ENCODE peak calls at places on chromosomes 7 and 10, in eight cellular contexts. One of them, this sample, is unnamed.

GRCh38 chr7:47188653-47189315 is 393.1 kb downstream of the TNS3 start:
- DNase-seq in PC-3: no peak
- DNase-seq in GM23248: no peak
- DNase-seq in mammary epithelial cell: no peak
- DNase-seq in hepatocyte: no peak
- DNase-seq in endothelial cell of umbilical vein: no peak
- DNase-seq in neural progenitor cell: no peak
- DNase-seq in MM.1S: no peak
- DNase-seq in this sample: no peak

GRCh38 chr10:110244550-110244949 is 37.1 kb downstream of the MXI1 start:
- DNase-seq in MM.1S: no peak
- DNase-seq in endothelial cell of umbilical vein: no peak
- DNase-seq in mammary epithelial cell: peak
- DNase-seq in PC-3: no peak
- DNase-seq in hepatocyte: no peak
- DNase-seq in GM23248: no peak
- DNase-seq in neural progenitor cell: no peak
- DNase-seq in this sample: no peak

GRCh38 chr10:43815486-43815885 is 166.8 kb upstream of the ZNF32 start:
- DNase-seq in endothelial cell of umbilical vein: no peak
- DNase-seq in hepatocyte: no peak
- DNase-seq in neural progenitor cell: no peak
- DNase-seq in MM.1S: no peak
- DNase-seq in PC-3: no peak
- DNase-seq in mammary epithelial cell: no peak
- DNase-seq in GM23248: no peak
- DNase-seq in this sample: no peak

GRCh38 chr10:25965584-25965983 is 31.6 kb downstream of the MYO3A start:
- DNase-seq in neural progenitor cell: no peak
- DNase-seq in mammary epithelial cell: no peak
- DNase-seq in hepatocyte: no peak
- DNase-seq in PC-3: no peak
- DNase-seq in MM.1S: no peak
- DNase-seq in endothelial cell of umbilical vein: no peak
- DNase-seq in GM23248: no peak
- DNase-seq in this sample: no peak

GRCh38 chr10:29710128-29710527 is 75.4 kb upstream of the SVIL start:
- DNase-seq in MM.1S: no peak
- DNase-seq in neural progenitor cell: no peak
- DNase-seq in PC-3: no peak
- DNase-seq in GM23248: no peak
- DNase-seq in hepatocyte: no peak
- DNase-seq in mammary epithelial cell: no peak
- DNase-seq in endothelial cell of umbilical vein: no peak
- DNase-seq in this sample: no peak

GRCh38 chr7:115676080-115676479 is 354.5 kb downstream of the TFEC start:
- DNase-seq in endothelial cell of umbilical vein: peak
- DNase-seq in MM.1S: no peak
- DNase-seq in hepatocyte: peak
- DNase-seq in PC-3: peak
- DNase-seq in neural progenitor cell: peak
- DNase-seq in GM23248: peak
- DNase-seq in mammary epithelial cell: peak
- DNase-seq in this sample: peak

GRCh38 chr10:64091889-64092288 is 570.7 kb downstream of the REEP3 start:
- DNase-seq in mammary epithelial cell: no peak
- DNase-seq in MM.1S: no peak
- DNase-seq in PC-3: peak
- DNase-seq in neural progenitor cell: peak
- DNase-seq in hepatocyte: peak
- DNase-seq in endothelial cell of umbilical vein: no peak
- DNase-seq in GM23248: peak
- DNase-seq in this sample: no peak

GRCh38 chr7:90760892-90761291 is 164.8 kb downstream of the CDK14 start:
- DNase-seq in neural progenitor cell: no peak
- DNase-seq in PC-3: no peak
- DNase-seq in GM23248: no peak
- DNase-seq in MM.1S: no peak
- DNase-seq in hepatocyte: no peak
- DNase-seq in mammary epithelial cell: no peak
- DNase-seq in endothelial cell of umbilical vein: no peak
- DNase-seq in this sample: no peak

GRCh38 chr7:100803398-100804161 is 23.7 kb downstream of the EPHB4 start:
- DNase-seq in mammary epithelial cell: peak
- DNase-seq in hepatocyte: peak
- DNase-seq in PC-3: peak
- DNase-seq in endothelial cell of umbilical vein: peak
- DNase-seq in GM23248: peak
- DNase-seq in neural progenitor cell: peak
- DNase-seq in MM.1S: peak
- DNase-seq in this sample: no peak

GRCh38 chr10:114839901-114840300 is 18.3 kb downstream of the FHIP2A start:
- DNase-seq in MM.1S: no peak
- DNase-seq in endothelial cell of umbilical vein: no peak
- DNase-seq in mammary epithelial cell: no peak
- DNase-seq in PC-3: no peak
- DNase-seq in hepatocyte: no peak
- DNase-seq in neural progenitor cell: no peak
- DNase-seq in GM23248: no peak
- DNase-seq in this sample: no peak

GRCh38 chr7:2540641-2541051 is 14.7 kb downstream of the BRAT1 start:
- DNase-seq in MM.1S: no peak
- DNase-seq in mammary epithelial cell: no peak
- DNase-seq in GM23248: no peak
- DNase-seq in endothelial cell of umbilical vein: no peak
- DNase-seq in neural progenitor cell: no peak
- DNase-seq in hepatocyte: no peak
- DNase-seq in PC-3: no peak
- DNase-seq in this sample: no peak

GRCh38 chr10:71770255-71770654 is 3.1 kb downstream of the VSIR start:
- DNase-seq in MM.1S: no peak
- DNase-seq in endothelial cell of umbilical vein: no peak
- DNase-seq in GM23248: peak
- DNase-seq in PC-3: no peak
- DNase-seq in neural progenitor cell: no peak
- DNase-seq in mammary epithelial cell: no peak
- DNase-seq in hepatocyte: no peak
- DNase-seq in this sample: no peak

GRCh38 chr7:46838463-46838862 is 743.4 kb downstream of the TNS3 start:
- DNase-seq in GM23248: no peak
- DNase-seq in endothelial cell of umbilical vein: no peak
- DNase-seq in hepatocyte: no peak
- DNase-seq in MM.1S: no peak
- DNase-seq in mammary epithelial cell: no peak
- DNase-seq in PC-3: no peak
- DNase-seq in neural progenitor cell: no peak
- DNase-seq in this sample: peak

GRCh38 chr7:1151156-1151555 is 8.8 kb downstream of the ZFAND2A start:
- DNase-seq in endothelial cell of umbilical vein: no peak
- DNase-seq in hepatocyte: no peak
- DNase-seq in MM.1S: no peak
- DNase-seq in mammary epithelial cell: no peak
- DNase-seq in GM23248: no peak
- DNase-seq in neural progenitor cell: no peak
- DNase-seq in PC-3: no peak
- DNase-seq in this sample: no peak

GRCh38 chr10:29471483-29471859 is 163.3 kb downstream of the SVIL start:
- DNase-seq in MM.1S: no peak
- DNase-seq in mammary epithelial cell: peak
- DNase-seq in endothelial cell of umbilical vein: peak
- DNase-seq in neural progenitor cell: no peak
- DNase-seq in GM23248: peak
- DNase-seq in hepatocyte: peak
- DNase-seq in PC-3: peak
- DNase-seq in this sample: peak

GRCh38 chr7:47651355-47652317 is 69.7 kb upstream of the TNS3 start:
- DNase-seq in PC-3: peak
- DNase-seq in mammary epithelial cell: peak
- DNase-seq in endothelial cell of umbilical vein: peak
- DNase-seq in hepatocyte: no peak
- DNase-seq in MM.1S: no peak
- DNase-seq in GM23248: peak
- DNase-seq in neural progenitor cell: no peak
- DNase-seq in this sample: no peak

GRCh38 chr7:589781-590575 is 70.3 kb upstream of the PDGFA start:
- DNase-seq in mammary epithelial cell: no peak
- DNase-seq in GM23248: no peak
- DNase-seq in hepatocyte: no peak
- DNase-seq in PC-3: no peak
- DNase-seq in MM.1S: no peak
- DNase-seq in endothelial cell of umbilical vein: no peak
- DNase-seq in neural progenitor cell: no peak
- DNase-seq in this sample: no peak

DNA sequence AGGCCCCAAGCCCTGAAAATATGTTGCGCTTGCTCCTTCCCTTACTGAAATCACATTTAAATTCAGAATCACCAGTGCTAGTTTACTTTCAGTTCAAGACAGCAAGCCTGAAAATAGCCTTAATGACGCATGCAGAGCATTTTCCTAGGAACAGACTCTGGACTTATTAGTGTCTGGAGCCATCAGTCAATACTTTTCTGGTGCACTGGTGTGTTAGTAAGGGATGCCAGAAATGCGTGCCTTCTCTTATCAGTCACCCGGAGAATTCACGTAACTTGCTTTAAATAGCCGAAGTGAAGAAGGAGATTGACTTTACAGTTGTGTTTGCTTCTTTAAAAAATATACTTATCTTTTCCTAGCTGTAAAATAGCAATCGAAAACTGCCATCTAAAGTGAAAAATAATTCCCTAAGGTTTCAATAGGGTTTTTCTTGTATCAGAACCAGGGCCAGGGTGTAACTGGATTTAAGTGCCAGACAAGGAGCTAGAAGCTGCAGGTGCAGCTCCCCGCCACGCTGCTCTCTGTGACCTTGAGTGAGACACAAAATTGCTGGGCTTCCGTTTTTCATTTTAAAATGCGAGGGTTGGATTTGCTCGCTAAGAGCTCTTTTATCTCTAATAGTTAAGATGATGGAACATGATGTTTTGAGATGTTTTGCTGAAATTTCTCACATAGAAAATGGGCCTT is 177.8 kb downstream of the NSUN6 start:
- DNase-seq in neural progenitor cell: no peak
- DNase-seq in hepatocyte: peak
- DNase-seq in PC-3: no peak
- DNase-seq in GM23248: no peak
- DNase-seq in mammary epithelial cell: no peak
- DNase-seq in MM.1S: no peak
- DNase-seq in endothelial cell of umbilical vein: no peak
- DNase-seq in this sample: no peak
- H3K4me3 ChIP-seq in neural progenitor cell: no peak
- H3K4me3 ChIP-seq in hepatocyte: no peak
- H3K4me3 ChIP-seq in PC-3: no peak
- H3K4me3 ChIP-seq in GM23248: no peak
- H3K4me3 ChIP-seq in mammary epithelial cell: no peak
- H3K4me3 ChIP-seq in MM.1S: no peak
- H3K4me3 ChIP-seq in endothelial cell of umbilical vein: no peak
- H3K4me3 ChIP-seq in this sample: no peak

GRCh38 chr10:100709655-100710054 is 35.7 kb upstream of the PAX2 start:
- DNase-seq in endothelial cell of umbilical vein: no peak
- DNase-seq in GM23248: no peak
- DNase-seq in neural progenitor cell: peak
- DNase-seq in mammary epithelial cell: no peak
- DNase-seq in MM.1S: no peak
- DNase-seq in PC-3: no peak
- DNase-seq in hepatocyte: no peak
- DNase-seq in this sample: no peak
- TF ChIP-seq EZH2 in endothelial cell of umbilical vein: peak
- TF ChIP-seq EZH2 in GM23248: no peak
- TF ChIP-seq EZH2 in neural progenitor cell: no peak
- TF ChIP-seq EZH2 in mammary epithelial cell: peak
- TF ChIP-seq EZH2 in MM.1S: no peak
- TF ChIP-seq EZH2 in PC-3: no peak
- TF ChIP-seq EZH2 in hepatocyte: no peak
- TF ChIP-seq EZH2 in this sample: no peak

GRCh38 chr10:22714524-22715289 is at the start of gene PIP4K2A:
- DNase-seq in PC-3: peak
- DNase-seq in endothelial cell of umbilical vein: peak
- DNase-seq in MM.1S: peak
- DNase-seq in neural progenitor cell: peak
- DNase-seq in mammary epithelial cell: peak
- DNase-seq in GM23248: peak
- DNase-seq in hepatocyte: peak
- DNase-seq in this sample: no peak

GRCh38 chr10:22713853-22714523 is 390 bp downstream of the PIP4K2A start:
- DNase-seq in MM.1S: peak
- DNase-seq in hepatocyte: peak
- DNase-seq in mammary epithelial cell: peak
- DNase-seq in PC-3: peak
- DNase-seq in neural progenitor cell: peak
- DNase-seq in GM23248: peak
- DNase-seq in endothelial cell of umbilical vein: peak
- DNase-seq in this sample: no peak

GRCh38 chr10:22712959-22713852 is 1.2 kb downstream of the PIP4K2A start:
- DNase-seq in hepatocyte: peak
- DNase-seq in GM23248: peak
- DNase-seq in endothelial cell of umbilical vein: peak
- DNase-seq in MM.1S: peak
- DNase-seq in PC-3: peak
- DNase-seq in mammary epithelial cell: peak
- DNase-seq in neural progenitor cell: peak
- DNase-seq in this sample: no peak

GRCh38 chr10:22716943-22717342 is 2.6 kb upstream of the PIP4K2A start:
- DNase-seq in MM.1S: no peak
- DNase-seq in neural progenitor cell: no peak
- DNase-seq in hepatocyte: no peak
- DNase-seq in PC-3: no peak
- DNase-seq in mammary epithelial cell: no peak
- DNase-seq in GM23248: no peak
- DNase-seq in endothelial cell of umbilical vein: no peak
- DNase-seq in this sample: no peak

GRCh38 chr10:22715290-22715625 is 880 bp upstream of the PIP4K2A start:
- DNase-seq in neural progenitor cell: no peak
- DNase-seq in endothelial cell of umbilical vein: no peak
- DNase-seq in GM23248: no peak
- DNase-seq in MM.1S: no peak
- DNase-seq in hepatocyte: no peak
- DNase-seq in mammary epithelial cell: no peak
- DNase-seq in PC-3: no peak
- DNase-seq in this sample: no peak
- H3K4me3 ChIP-seq in neural progenitor cell: no peak
- H3K4me3 ChIP-seq in endothelial cell of umbilical vein: no peak
- H3K4me3 ChIP-seq in GM23248: no peak
- H3K4me3 ChIP-seq in MM.1S: no peak
- H3K4me3 ChIP-seq in hepatocyte: no peak
- H3K4me3 ChIP-seq in mammary epithelial cell: no peak
- H3K4me3 ChIP-seq in PC-3: no peak
- H3K4me3 ChIP-seq in this sample: no peak

GRCh38 chr10:66928000-66928770 is 2.3 kb downstream of the LRRTM3 start:
- DNase-seq in neural progenitor cell: peak
- DNase-seq in mammary epithelial cell: no peak
- DNase-seq in PC-3: no peak
- DNase-seq in MM.1S: no peak
- DNase-seq in endothelial cell of umbilical vein: no peak
- DNase-seq in GM23248: peak
- DNase-seq in hepatocyte: peak
- DNase-seq in this sample: no peak
- TF ChIP-seq EZH2 in neural progenitor cell: no peak
- TF ChIP-seq EZH2 in mammary epithelial cell: no peak
- TF ChIP-seq EZH2 in PC-3: no peak
- TF ChIP-seq EZH2 in MM.1S: no peak
- TF ChIP-seq EZH2 in endothelial cell of umbilical vein: no peak
- TF ChIP-seq EZH2 in GM23248: no peak
- TF ChIP-seq EZH2 in hepatocyte: no peak
- TF ChIP-seq EZH2 in this sample: no peak

GRCh38 chr7:151008143-151008510 is 16.2 kb downstream of the ATG9B start:
- DNase-seq in neural progenitor cell: no peak
- DNase-seq in GM23248: no peak
- DNase-seq in endothelial cell of umbilical vein: peak
- DNase-seq in hepatocyte: no peak
- DNase-seq in PC-3: no peak
- DNase-seq in MM.1S: peak
- DNase-seq in mammary epithelial cell: no peak
- DNase-seq in this sample: no peak
- H3K4me3 ChIP-seq in neural progenitor cell: no peak
- H3K4me3 ChIP-seq in GM23248: no peak
- H3K4me3 ChIP-seq in endothelial cell of umbilical vein: no peak
- H3K4me3 ChIP-seq in hepatocyte: no peak
- H3K4me3 ChIP-seq in PC-3: no peak
- H3K4me3 ChIP-seq in MM.1S: peak
- H3K4me3 ChIP-seq in mammary epithelial cell: no peak
- H3K4me3 ChIP-seq in this sample: no peak

This sample was measured in SK-N-MC.